ENCODE peak calls at places on chromosomes 16 and 17, in five cellular contexts. V is tibial artery, Z is astrocyte of the spinal cord, T is BJ, H is pancreas. F is an unnamed sample.
A peak's percentile ranks its signal among the peaks of the same experiment; 100 is the strongest.

GRCh38 chr17:925846-926245 is 53.7 kb downstream of the NXN start:
- DNase-seq in V (no peak), Z (no peak), T (no peak), H (no peak), F (no peak)

GRCh38 chr17:30570596-30571265 is 93.5 kb downstream of the GOSR1 start:
- DNase-seq in Z (no peak), H (no peak), T (no peak), V (no peak), F (no peak)

GRCh38 chr16:49594706-49595534 is 221.3 kb downstream of the C16orf78 start:
- DNase-seq in Z (no peak), V (no peak), H (no peak), T (no peak), F (no peak)

GRCh38 chr16:53040788-53041187 is 11.9 kb downstream of the CHD9NB start:
- DNase-seq in H (no peak), T (no peak), V (no peak), Z (no peak), F (no peak)

GRCh38 chr17:67157732-67158639 is 87.0 kb downstream of the HELZ start:
- DNase-seq in Z (peak; percentile 38), H (no peak), T (no peak), V (no peak), F (no peak)

GRCh38 chr17:50107790-50108414 is 12.8 kb downstream of the PDK2 start:
- DNase-seq in H (no peak), Z (no peak), V (no peak), T (no peak), F (no peak)

GRCh38 chr16:2852003-2852730 is 5.8 kb downstream of the PRSS22 start:
- DNase-seq in Z (no peak), V (no peak), H (peak; percentile 38), T (no peak), F (no peak)

GRCh38 chr17:54980372-54980771 is 11.8 kb downstream of the STXBP4 start:
- DNase-seq in H (no peak), V (no peak), Z (no peak), T (no peak), F (no peak)

GRCh38 chr16:17414421-17414820 is 56.3 kb downstream of the XYLT1 start:
- DNase-seq in H (no peak), Z (no peak), T (no peak), V (no peak), F (no peak)

GRCh38 chr17:55693244-55694216 is 29.1 kb downstream of the TMEM100 start:
- DNase-seq in T (no peak), H (no peak), V (peak; percentile 63), Z (no peak), F (no peak)

GRCh38 chr17:79842656-79843474 is 3.6 kb upstream of the CBX4 start:
- DNase-seq in H (no peak), Z (no peak), V (no peak), T (no peak), F (no peak)

GRCh38 chr16:73076291-73076959 is 28.5 kb upstream of the ZFHX3 start:
- DNase-seq in V (no peak), Z (no peak), T (no peak), H (no peak), F (no peak)

DNA sequence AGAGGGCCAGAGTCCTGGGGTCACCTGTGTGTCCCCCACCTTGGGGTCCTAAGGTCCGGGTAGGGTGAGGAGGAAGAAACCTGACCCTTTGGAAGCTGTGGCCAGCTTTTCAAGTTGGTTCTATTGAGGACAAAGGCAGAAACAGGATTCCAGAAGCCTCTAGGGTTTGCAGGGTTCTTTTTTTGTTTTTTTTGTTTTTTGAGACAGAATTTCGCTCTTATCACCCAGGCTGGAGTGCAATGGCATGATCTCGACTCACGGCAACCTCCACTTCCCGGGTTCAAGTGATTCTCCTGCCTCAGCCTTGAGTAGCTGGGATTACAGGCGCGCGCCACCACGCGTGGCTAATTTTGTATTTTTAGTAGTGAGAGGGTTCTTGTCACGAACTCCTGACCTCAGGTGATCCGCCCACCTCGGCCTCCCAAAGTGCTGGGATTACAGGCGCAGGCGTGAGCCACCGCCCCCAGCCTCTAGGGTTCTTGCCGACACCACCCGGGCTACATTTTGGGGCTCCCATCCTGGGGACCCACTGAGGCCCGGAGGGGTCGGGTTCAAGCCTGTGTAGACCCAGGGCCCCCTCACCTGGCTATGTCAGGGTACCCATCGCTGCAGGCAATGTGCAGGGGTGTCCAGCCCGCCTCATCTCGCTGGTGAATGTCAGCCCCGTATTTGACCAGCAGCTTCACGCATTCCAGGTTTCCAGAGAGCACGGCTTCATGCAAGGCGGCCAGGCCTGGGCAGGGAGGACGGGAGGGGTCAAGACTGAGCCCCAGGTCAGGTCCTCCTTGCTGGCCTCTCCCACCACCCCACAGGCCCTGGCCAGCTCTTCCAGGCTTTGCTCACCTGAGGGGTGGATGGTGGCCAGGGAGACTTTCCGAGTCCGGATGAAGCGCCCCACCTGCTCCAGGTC is 674 bp downstream of the PPP1R27 start:
- DNase-seq in T (no peak), V (no peak), H (no peak), Z (no peak), F (no peak)
- H3K4me3 ChIP-seq in T (peak overlapping the region; percentile 84), V (peak overlapping the region; percentile 85), H (peak overlapping the region; percentile 42), Z (peak overlapping the region; percentile 76), F (peak overlapping the region; percentile 72)

GRCh38 chr17:36149296-36149820 is 27.1 kb downstream of the TBC1D3B start:
- DNase-seq in Z (peak; percentile 94), T (peak; percentile 3), V (peak; percentile 74), H (no peak), F (no peak)
- TF ChIP-seq CTCF in Z (no peak), T (no peak), V (no peak), H (no peak), F (no peak)

DNA sequence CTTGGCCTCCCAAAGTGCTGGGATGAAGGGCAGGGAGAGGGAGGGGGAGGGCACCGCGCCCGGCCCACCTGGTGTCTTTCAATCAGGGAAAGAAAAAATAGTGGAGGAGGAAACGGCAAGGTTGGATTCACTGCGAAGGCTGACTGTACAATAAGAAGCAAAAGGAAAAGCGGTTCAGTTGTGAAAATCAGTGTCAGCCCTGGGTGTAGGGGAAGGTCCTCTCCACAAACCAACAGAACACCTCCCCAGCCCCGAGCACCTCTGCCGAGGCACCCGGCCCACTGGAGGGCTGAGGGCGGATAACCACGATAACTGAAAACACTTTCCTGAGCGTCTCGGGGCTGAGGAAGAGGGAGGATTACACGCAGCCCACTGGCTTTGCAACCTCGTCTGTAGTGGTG is 1.4 kb upstream of the SPG7 start:
- DNase-seq in V (no peak), T (no peak), Z (no peak), H (no peak), F (no peak)
- H3K4me3 ChIP-seq in V (peak overlapping the region; percentile 83), T (peak overlapping the region; percentile 1), Z (peak overlapping the region; percentile 80), H (no peak overlapping the region), F (peak overlapping the region; percentile 95)

GRCh38 chr16:54929090-54930033 is 1.3 kb upstream of the IRX5 start:
- DNase-seq in Z (peak; percentile 99), H (peak; percentile 100), T (peak; percentile 90), V (peak; percentile 99), F (peak; percentile 97)

GRCh38 chr16:54930034-54930938 is at the start of gene IRX5:
- DNase-seq in T (peak; percentile 82), H (peak; percentile 86), V (peak; percentile 86), Z (peak; percentile 98), F (peak; percentile 83)

GRCh38 chr16:54928016-54928356 is 2.7 kb upstream of the IRX5 start:
- DNase-seq in T (no peak), H (no peak), Z (peak; percentile 43), V (no peak), F (no peak)

GRCh38 chr16:54927125-54928015 is 3.3 kb upstream of the IRX5 start:
- DNase-seq in H (no peak), T (no peak), Z (peak; percentile 11), V (no peak), F (no peak)

GRCh38 chr16:54928421-54929089 is 2.1 kb upstream of the IRX5 start:
- DNase-seq in Z (peak; percentile 20), H (no peak), T (no peak), V (peak; percentile 69), F (no peak)
- TF ChIP-seq CTCF in Z (no peak), H (no peak), T (no peak), V (no peak), F (no peak)

DNA sequence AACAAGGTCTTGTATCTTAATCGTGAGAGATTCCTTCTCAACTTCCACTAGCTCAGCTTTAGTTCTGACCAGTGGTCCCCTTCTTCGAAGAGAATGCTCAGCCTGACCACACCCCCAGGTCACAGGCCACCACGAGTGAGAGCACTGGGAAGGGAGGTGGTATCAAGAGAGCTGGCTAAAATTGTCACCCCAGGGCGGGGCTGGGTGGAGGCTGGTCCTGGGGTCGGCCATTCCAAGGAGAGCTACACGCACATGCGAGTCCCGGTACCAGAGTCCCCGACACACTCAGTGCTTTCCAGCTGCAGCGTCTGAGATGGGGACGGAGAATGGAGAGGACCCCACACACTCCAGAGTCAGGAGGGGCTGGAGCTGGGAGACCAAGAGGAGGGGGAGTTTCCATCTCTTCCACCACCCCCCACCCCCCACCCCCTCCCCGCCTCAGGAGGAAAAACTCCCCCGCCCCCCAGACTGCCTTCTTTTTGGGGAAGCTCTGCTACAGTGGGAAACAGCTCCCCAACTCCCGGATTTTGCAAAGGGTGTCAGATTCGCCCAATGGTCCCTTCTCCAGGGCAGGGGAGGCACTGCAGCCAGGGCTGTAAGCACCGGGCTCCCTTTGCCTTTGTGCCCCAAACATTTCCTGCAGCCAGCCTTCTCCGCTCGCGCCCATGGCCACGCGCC is 1.6 kb downstream of the C1QL1 start:
- DNase-seq in T (no peak), Z (no peak), H (no peak), V (no peak), F (no peak)
- H3K4me3 ChIP-seq in T (no peak overlapping the region), Z (no peak overlapping the region), H (no peak overlapping the region), V (no peak overlapping the region), F (no peak overlapping the region)

GRCh38 chr16:16167927-16168326 is 55.4 kb downstream of the ABCC6 start:
- DNase-seq in H (no peak), Z (no peak), V (no peak), T (no peak), F (no peak)
- TF ChIP-seq CTCF in H (no peak), Z (no peak), V (no peak), T (no peak), F (no peak)

F was measured in HFF-Myc.